ENCODE peak calls at places on chromosomes 6 and 20, in five cellular contexts. One of them, this sample, is unnamed.

GRCh38 chr20:6053776-6054688 is at the start of gene LRRN4:
- DNase-seq in GM23248: peak
- DNase-seq in mucosa of gallbladder: no peak
- DNase-seq in iris pigment epithelial cell: no peak
- DNase-seq in Caki2: peak
- DNase-seq in this sample: peak

GRCh38 chr6:52696418-52696817 is 25.5 kb downstream of the TMEM14A start:
- DNase-seq in GM23248: no peak
- DNase-seq in Caki2: no peak
- DNase-seq in iris pigment epithelial cell: no peak
- DNase-seq in mucosa of gallbladder: no peak
- DNase-seq in this sample: no peak

GRCh38 chr6:223763-224162 is 68.5 kb upstream of the DUSP22 start:
- DNase-seq in iris pigment epithelial cell: peak
- DNase-seq in mucosa of gallbladder: no peak
- DNase-seq in GM23248: peak
- DNase-seq in Caki2: no peak
- DNase-seq in this sample: peak

GRCh38 chr20:60254901-60255411 is 296.7 kb downstream of the CDH26 start:
- DNase-seq in Caki2: no peak
- DNase-seq in GM23248: peak
- DNase-seq in mucosa of gallbladder: no peak
- DNase-seq in iris pigment epithelial cell: peak
- DNase-seq in this sample: peak

GRCh38 chr6:184161-184695 is 108.1 kb upstream of the DUSP22 start:
- DNase-seq in Caki2: no peak
- DNase-seq in GM23248: no peak
- DNase-seq in iris pigment epithelial cell: no peak
- DNase-seq in mucosa of gallbladder: no peak
- DNase-seq in this sample: no peak

GRCh38 chr6:121724576-121724975 is 289.1 kb downstream of the GJA1 start:
- DNase-seq in mucosa of gallbladder: no peak
- DNase-seq in GM23248: no peak
- DNase-seq in iris pigment epithelial cell: no peak
- DNase-seq in Caki2: no peak
- DNase-seq in this sample: no peak

GRCh38 chr6:55490871-55491270 is 88.1 kb downstream of the HMGCLL1 start:
- DNase-seq in iris pigment epithelial cell: no peak
- DNase-seq in Caki2: no peak
- DNase-seq in mucosa of gallbladder: no peak
- DNase-seq in GM23248: no peak
- DNase-seq in this sample: no peak

GRCh38 chr6:29926795-29927427 is 15.4 kb upstream of the HLA-A start:
- DNase-seq in GM23248: peak
- DNase-seq in Caki2: no peak
- DNase-seq in iris pigment epithelial cell: no peak
- DNase-seq in mucosa of gallbladder: peak
- DNase-seq in this sample: peak

GRCh38 chr6:21802611-21802899 is 209.0 kb downstream of the SOX4 start:
- DNase-seq in GM23248: no peak
- DNase-seq in mucosa of gallbladder: no peak
- DNase-seq in Caki2: no peak
- DNase-seq in iris pigment epithelial cell: no peak
- DNase-seq in this sample: no peak

GRCh38 chr20:62355527-62356142 is 11.5 kb downstream of the LAMA5 start:
- DNase-seq in iris pigment epithelial cell: peak
- DNase-seq in mucosa of gallbladder: no peak
- DNase-seq in GM23248: peak
- DNase-seq in Caki2: peak
- DNase-seq in this sample: no peak

GRCh38 chr6:17583811-17584210 is 16.3 kb upstream of the FAM8A1 start:
- DNase-seq in Caki2: no peak
- DNase-seq in mucosa of gallbladder: no peak
- DNase-seq in iris pigment epithelial cell: peak
- DNase-seq in GM23248: peak
- DNase-seq in this sample: no peak

GRCh38 chr20:3248167-3248992 is 9.4 kb upstream of the SLC4A11 start:
- DNase-seq in GM23248: peak
- DNase-seq in iris pigment epithelial cell: peak
- DNase-seq in Caki2: no peak
- DNase-seq in mucosa of gallbladder: no peak
- DNase-seq in this sample: no peak

GRCh38 chr6:80690611-80691090 is 584.2 kb downstream of the BCKDHB start:
- DNase-seq in mucosa of gallbladder: no peak
- DNase-seq in GM23248: peak
- DNase-seq in Caki2: no peak
- DNase-seq in iris pigment epithelial cell: no peak
- DNase-seq in this sample: peak

GRCh38 chr6:29653452-29654038 is 3.3 kb upstream of the MOG start:
- DNase-seq in GM23248: peak
- DNase-seq in iris pigment epithelial cell: peak
- DNase-seq in mucosa of gallbladder: peak
- DNase-seq in Caki2: peak
- DNase-seq in this sample: peak

GRCh38 chr6:33428219-33428890 is 8.5 kb downstream of the SYNGAP1 start:
- DNase-seq in Caki2: peak
- DNase-seq in GM23248: peak
- DNase-seq in iris pigment epithelial cell: peak
- DNase-seq in mucosa of gallbladder: no peak
- DNase-seq in this sample: peak

GRCh38 chr6:46053034-46053933 is 37.6 kb upstream of the CLIC5 start:
- DNase-seq in GM23248: no peak
- DNase-seq in Caki2: no peak
- DNase-seq in mucosa of gallbladder: peak
- DNase-seq in iris pigment epithelial cell: peak
- DNase-seq in this sample: peak

GRCh38 chr6:80338201-80338836 is 231.8 kb downstream of the BCKDHB start:
- DNase-seq in mucosa of gallbladder: peak
- DNase-seq in iris pigment epithelial cell: peak
- DNase-seq in Caki2: peak
- DNase-seq in GM23248: no peak
- DNase-seq in this sample: peak

GRCh38 chr6:75024796-75025195 is 181.1 kb downstream of the COL12A1 start:
- DNase-seq in GM23248: no peak
- DNase-seq in iris pigment epithelial cell: peak
- DNase-seq in mucosa of gallbladder: no peak
- DNase-seq in Caki2: no peak
- DNase-seq in this sample: no peak

GRCh38 chr20:16701296-16701695 is 28.5 kb upstream of the SNRPB2 start:
- DNase-seq in iris pigment epithelial cell: no peak
- DNase-seq in GM23248: peak
- DNase-seq in mucosa of gallbladder: no peak
- DNase-seq in Caki2: no peak
- DNase-seq in this sample: no peak

GRCh38 chr6:89487864-89488263 is 54.9 kb downstream of the ANKRD6 start:
- DNase-seq in iris pigment epithelial cell: no peak
- DNase-seq in Caki2: no peak
- DNase-seq in GM23248: no peak
- DNase-seq in mucosa of gallbladder: no peak
- DNase-seq in this sample: no peak

GRCh38 chr6:2596222-2596621 is 154.5 kb downstream of the MYLK4 start:
- DNase-seq in iris pigment epithelial cell: no peak
- DNase-seq in mucosa of gallbladder: no peak
- DNase-seq in Caki2: no peak
- DNase-seq in GM23248: no peak
- DNase-seq in this sample: no peak

GRCh38 chr6:128098000-128098581 is 197.2 kb upstream of the THEMIS start:
- DNase-seq in GM23248: peak
- DNase-seq in mucosa of gallbladder: no peak
- DNase-seq in iris pigment epithelial cell: peak
- DNase-seq in Caki2: no peak
- DNase-seq in this sample: no peak

GRCh38 chr6:74320076-74320475 is 624.1 kb downstream of the CD109 start:
- DNase-seq in GM23248: no peak
- DNase-seq in mucosa of gallbladder: no peak
- DNase-seq in iris pigment epithelial cell: no peak
- DNase-seq in Caki2: no peak
- DNase-seq in this sample: peak

GRCh38 chr6:144395014-144395413 is 109.9 kb downstream of the UTRN start:
- DNase-seq in GM23248: peak
- DNase-seq in mucosa of gallbladder: no peak
- DNase-seq in Caki2: no peak
- DNase-seq in iris pigment epithelial cell: peak
- DNase-seq in this sample: peak

GRCh38 chr6:170122676-170123075 is 168.2 kb downstream of the DLL1 start:
- DNase-seq in Caki2: no peak
- DNase-seq in iris pigment epithelial cell: peak
- DNase-seq in mucosa of gallbladder: no peak
- DNase-seq in GM23248: no peak
- DNase-seq in this sample: no peak